ENCODE peak calls at places on chromosome 5, in six cellular contexts. R is psoas muscle, Z is left ventricle myocardium inferior, L is pancreas, P is IMR-90, B is tibial artery. A is an unnamed sample.
A peak's percentile ranks its signal among the peaks of the same experiment; 100 is the strongest.

GRCh38 chr5:168020522-168021294 is 270.7 kb upstream of the WWC1 start:
- DNase-seq in Z (no peak), P (peak; percentile 8), B (no peak), R (no peak), L (no peak), A (peak; percentile 41)

GRCh38 chr5:157471709-157472108 is 11.7 kb downstream of the NIPAL4 start:
- DNase-seq in P (peak; percentile 33), Z (no peak), B (no peak), L (no peak), R (no peak), A (peak; percentile 31)

GRCh38 chr5:179766021-179766725 is 27.6 kb upstream of the LTC4S start:
- DNase-seq in Z (no peak), R (no peak), P (peak; percentile 72), B (no peak), L (no peak), A (no peak)

GRCh38 chr5:124631874-124632550 is 114.4 kb downstream of the ZNF608 start:
- DNase-seq in L (no peak), P (no peak), B (no peak), Z (no peak), R (no peak), A (no peak)

GRCh38 chr5:158801286-158801685 is 298.4 kb downstream of the EBF1 start:
- DNase-seq in P (no peak), B (no peak), L (no peak), Z (no peak), R (no peak), A (no peak)

GRCh38 chr5:136040746-136041415 is 12.1 kb downstream of the TGFBI start:
- DNase-seq in B (no peak), Z (no peak), P (no peak), L (no peak), R (no peak), A (no peak)

GRCh38 chr5:67549947-67550346 is 353.3 kb upstream of the CD180 start:
- DNase-seq in L (no peak), B (no peak), P (no peak), R (no peak), Z (no peak), A (no peak)

GRCh38 chr5:130141689-130142320 is 237.5 kb downstream of the CHSY3 start:
- DNase-seq in Z (no peak), B (no peak), L (no peak), P (no peak), R (no peak), A (no peak)

GRCh38 chr5:52342361-52342760 is 445.4 kb upstream of the ITGA1 start:
- DNase-seq in R (no peak), P (no peak), Z (no peak), L (no peak), B (no peak), A (peak; percentile 55)

GRCh38 chr5:132822650-132823480 is 7.6 kb downstream of the SHROOM1 start:
- DNase-seq in B (no peak), R (no peak), P (no peak), L (peak; percentile 39), Z (no peak), A (no peak)

GRCh38 chr5:133565993-133566392 is 46.3 kb downstream of the FSTL4 start:
- DNase-seq in P (peak; percentile 18), Z (no peak), R (no peak), B (no peak), L (no peak), A (peak; percentile 45)

GRCh38 chr5:142684508-142685031 is 1.3 kb downstream of the FGF1 start:
- DNase-seq in R (no peak), L (no peak), B (no peak), P (peak; percentile 33), Z (no peak), A (peak; percentile 68)

GRCh38 chr5:135565691-135566421 is 12.9 kb downstream of the CXCL14 start:
- DNase-seq in B (peak; percentile 71), P (peak; percentile 52), L (peak; percentile 41), R (peak; percentile 69), Z (peak; percentile 68), A (peak; percentile 72)

GRCh38 chr5:155726267-155726666 is 600.7 kb upstream of the SGCD start:
- DNase-seq in R (no peak), B (no peak), L (no peak), P (peak; percentile 4), Z (no peak), A (peak; percentile 3)

GRCh38 chr5:59039003-59039295 is 456.1 kb downstream of the RAB3C start:
- DNase-seq in P (no peak), L (no peak), Z (no peak), B (no peak), R (no peak), A (no peak)

GRCh38 chr5:109695005-109695926 is 5.5 kb downstream of the MAN2A1 start:
- DNase-seq in B (no peak), L (no peak), Z (no peak), P (no peak), R (no peak), A (no peak)

GRCh38 chr5:151155149-151155776 is 2.3 kb downstream of the ANXA6 start:
- DNase-seq in B (no peak), R (no peak), Z (no peak), L (no peak), P (peak; percentile 27), A (peak; percentile 9)

GRCh38 chr5:150517272-150518152 is 9.6 kb downstream of the NDST1 start:
- DNase-seq in L (peak; percentile 97), Z (peak; percentile 59), B (no peak), P (peak; percentile 98), R (peak; percentile 45), A (no peak)

GRCh38 chr5:65868509-65868908 is 57.9 kb upstream of the ERBIN start:
- DNase-seq in B (no peak), L (no peak), R (no peak), Z (no peak), P (no peak), A (no peak)

GRCh38 chr5:176609724-176610429 is at the start of gene GPRIN1:
- DNase-seq in P (peak; percentile 36), R (peak; percentile 63), Z (peak; percentile 48), L (peak; percentile 23), B (no peak), A (peak; percentile 71)

GRCh38 chr5:13664377-13664776 is 280.1 kb downstream of the DNAH5 start:
- DNase-seq in R (no peak), B (no peak), P (peak; percentile 100), Z (no peak), L (no peak), A (no peak)

GRCh38 chr5:139630855-139631254 is 17.3 kb upstream of the CXXC5 start:
- DNase-seq in R (no peak), B (no peak), L (no peak), Z (no peak), P (no peak), A (no peak)

GRCh38 chr5:139633295-139634027 is 14.7 kb upstream of the CXXC5 start:
- DNase-seq in Z (no peak), P (peak; percentile 73), B (no peak), L (peak; percentile 56), R (peak; percentile 65), A (peak; percentile 78)

GRCh38 chr5:139634028-139634325 is 14.2 kb upstream of the CXXC5 start:
- DNase-seq in B (no peak), L (no peak), P (no peak), Z (no peak), R (no peak), A (no peak)

GRCh38 chr5:139634541-139634940 is 13.6 kb upstream of the CXXC5 start:
- DNase-seq in B (no peak), Z (no peak), P (no peak), L (no peak), R (no peak), A (no peak)

DNA sequence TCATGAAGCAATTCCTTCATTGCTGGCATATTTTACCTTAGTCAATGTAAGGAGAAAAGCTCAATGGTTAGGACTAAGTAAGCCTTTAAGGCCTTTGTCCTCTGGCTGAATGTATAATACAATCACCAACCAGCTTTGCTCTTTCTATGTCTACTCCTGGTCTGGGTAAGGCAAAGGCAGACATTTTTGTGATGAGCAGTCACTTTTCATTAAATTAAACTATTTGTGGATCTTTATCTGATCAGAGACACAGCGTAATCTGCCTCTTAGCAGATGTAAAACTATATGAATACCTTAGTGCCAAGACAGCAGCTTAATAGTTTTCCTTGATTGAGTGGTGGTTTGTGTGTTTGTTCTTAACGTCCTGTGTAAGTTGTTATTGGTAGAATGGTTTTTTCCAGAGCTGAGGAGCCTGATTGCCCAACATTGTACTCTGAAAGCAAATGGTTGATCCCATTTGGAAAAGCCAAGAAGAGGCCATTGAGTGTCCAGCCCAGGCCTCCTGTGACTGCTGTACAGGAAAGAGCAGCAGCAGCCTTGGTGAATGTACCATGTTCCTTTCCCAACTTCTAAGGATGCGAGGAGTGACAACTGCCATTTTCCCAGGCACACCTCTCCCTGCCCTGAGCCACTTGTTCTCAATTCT is 16.5 kb upstream of the CXXC5 start:
- DNase-seq in L (no peak), P (no peak), Z (no peak), R (no peak), B (no peak), A (no peak)
- H3K27ac ChIP-seq in L (no peak overlapping the region), P (no peak overlapping the region), Z (no peak overlapping the region), R (no peak overlapping the region), B (no peak overlapping the region), A (no peak overlapping the region)

GRCh38 chr5:141031006-141031405 is 20.2 kb upstream of the PCDHB1 start:
- DNase-seq in L (no peak), R (no peak), Z (no peak), B (no peak), P (no peak), A (no peak)

DNA sequence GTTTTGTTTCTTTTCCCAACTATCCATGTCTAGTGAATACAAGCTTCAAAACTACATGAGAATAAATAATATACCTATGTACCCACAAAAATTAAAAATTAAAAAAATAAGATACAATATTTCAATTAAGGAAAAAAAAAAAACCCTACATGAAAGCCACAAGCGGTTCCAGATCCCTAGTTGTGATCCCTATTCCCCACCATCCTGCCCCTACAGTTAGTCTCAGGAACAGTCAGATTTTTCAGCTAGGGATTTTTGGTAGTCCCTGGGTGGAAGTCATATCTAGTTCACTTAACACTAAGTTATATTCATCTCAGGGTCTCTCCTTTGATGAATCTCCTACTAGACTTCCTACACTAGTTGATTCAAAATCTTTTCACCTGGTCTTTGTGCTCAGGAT is 18.5 kb upstream of the PCDHB1 start:
- DNase-seq in B (no peak), P (no peak), R (no peak), L (no peak), Z (no peak), A (no peak)
- TF ChIP-seq CTCF in B (no peak), P (no peak), R (no peak), L (no peak), Z (no peak), A (peak; percentile 13)

DNA sequence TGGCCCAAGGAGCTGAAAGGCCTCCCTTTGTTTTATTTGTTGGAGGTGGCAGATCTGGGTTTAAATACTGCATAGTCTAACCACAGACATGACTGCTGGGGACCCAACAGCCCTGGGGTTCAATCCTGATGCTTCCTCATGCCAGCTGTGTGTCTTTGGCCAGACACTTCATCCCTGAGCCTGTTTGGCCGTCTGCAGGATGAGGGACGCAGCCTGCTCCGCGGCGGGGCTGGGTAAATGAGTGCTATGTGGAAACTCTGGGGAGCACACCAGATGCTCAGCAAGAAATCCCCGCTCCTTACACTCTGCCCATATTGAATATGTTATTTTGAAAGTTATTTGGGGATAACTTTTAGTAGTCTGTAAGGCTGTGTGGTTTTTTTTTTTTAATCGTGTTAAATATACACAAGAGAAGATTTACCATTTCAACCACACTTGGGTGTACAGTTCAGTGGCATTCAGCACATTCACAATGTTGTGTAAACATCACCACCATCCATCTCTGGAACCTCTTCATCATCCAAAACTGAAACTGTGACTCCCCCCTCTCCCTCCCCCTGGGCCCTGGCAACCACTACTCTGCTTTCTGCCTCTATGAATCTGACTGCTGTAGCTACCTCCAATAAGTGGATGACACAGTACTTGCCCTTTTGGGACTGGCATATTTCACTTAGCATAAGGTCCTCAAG is 42.8 kb downstream of the SH3PXD2B start:
- DNase-seq in B (no peak), Z (peak; percentile 42), R (no peak), P (peak; percentile 48), L (no peak), A (no peak)
- H3K4me1 ChIP-seq in B (no peaks in the 10 kb centered on the region), Z (peaks cover 50% of the 10 kb centered on the region), R (no peaks in the 10 kb centered on the region), P (peaks cover 31% of the 10 kb centered on the region), L (peaks cover 27% of the 10 kb centered on the region), A (peaks cover 19% of the 10 kb centered on the region)

GRCh38 chr5:108617467-108618435 is 129.9 kb upstream of the FER start:
- DNase-seq in L (no peak), R (no peak), P (no peak), B (no peak), Z (no peak), A (no peak)
- H3K27ac ChIP-seq in L (no peak overlapping the region), R (no peak overlapping the region), P (no peak overlapping the region), B (no peak overlapping the region), Z (no peak overlapping the region), A (no peak overlapping the region)